ENCODE peak calls at places on chromosomes 2 and 18, in six cellular contexts. J is GM23248, R is PC-3, Z is HCT116, L is SK-N-SH, A is MM.1S. F is an unnamed sample.

GRCh38 chr2:136024185-136024584 is 38.8 kb upstream of the DARS1 start:
- DNase-seq in R (no peak), Z (no peak), A (no peak), L (no peak), J (no peak), F (no peak)

GRCh38 chr2:120353931-120354330 is 8.0 kb downstream of the INHBB start:
- DNase-seq in A (no peak), R (no peak), Z (no peak), L (no peak), J (no peak), F (no peak)

GRCh38 chr2:201697899-201698298 is 545 bp downstream of the MPP4 start:
- DNase-seq in R (peak; percentile 89), L (no peak), Z (no peak), J (peak; percentile 91), A (no peak), F (no peak)

GRCh38 chr18:55513199-55513598 is 74.8 kb downstream of the TCF4 start:
- DNase-seq in J (peak; percentile 66), R (no peak), A (no peak), Z (no peak), L (no peak), F (no peak)

GRCh38 chr2:169704160-169704713 is 10.0 kb downstream of the PHOSPHO2 start:
- DNase-seq in J (no peak), R (no peak), A (no peak), L (no peak), Z (no peak), F (no peak)

GRCh38 chr2:127014630-127015029 is 92.3 kb downstream of the BIN1 start:
- DNase-seq in J (peak; percentile 97), Z (no peak), A (no peak), L (no peak), R (peak; percentile 89), F (no peak)

GRCh38 chr2:168545439-168546082 is 89.5 kb downstream of the CERS6 start:
- DNase-seq in J (peak; percentile 93), A (no peak), Z (peak; percentile 39), R (peak; percentile 94), L (no peak), F (peak; percentile 49)

GRCh38 chr2:207258191-207258991 is 92.6 kb upstream of the KLF7 start:
- DNase-seq in L (no peak), R (peak; percentile 96), Z (no peak), A (no peak), J (peak; percentile 99), F (no peak)

GRCh38 chr2:236498369-236498768 is 71.3 kb upstream of the ACKR3 start:
- DNase-seq in R (peak; percentile 45), Z (no peak), L (no peak), J (peak; percentile 74), A (no peak), F (peak; percentile 49)

GRCh38 chr2:37414470-37414949 is 70.1 kb downstream of the QPCT start:
- DNase-seq in J (peak; percentile 85), A (peak; percentile 75), L (peak; percentile 72), R (peak; percentile 84), Z (peak; percentile 42), F (peak; percentile 74)

GRCh38 chr2:8682719-8683667 is 1.1 kb downstream of the ID2 start:
- DNase-seq in A (peak; percentile 63), R (peak; percentile 52), J (peak; percentile 79), Z (peak; percentile 8), L (peak; percentile 77), F (peak; percentile 43)

GRCh38 chr18:28766027-28766426 is 589.1 kb upstream of the CDH2 start:
- DNase-seq in A (no peak), R (no peak), L (no peak), J (peak; percentile 29), Z (no peak), F (no peak)

GRCh38 chr2:100733344-100734187 is 86.4 kb upstream of the NPAS2 start:
- DNase-seq in L (no peak), J (peak; percentile 89), Z (no peak), R (peak; percentile 49), A (no peak), F (peak; percentile 59)

GRCh38 chr2:238286551-238286950 is 1.9 kb downstream of the PER2 start:
- DNase-seq in R (peak; percentile 73), Z (no peak), L (no peak), J (peak; percentile 92), A (no peak), F (no peak)

GRCh38 chr18:63079114-63079513 is 240.5 kb downstream of the BCL2 start:
- DNase-seq in Z (peak; percentile 7), A (peak; percentile 81), R (no peak), J (no peak), L (no peak), F (no peak)

GRCh38 chr18:58042826-58043362 is 1.1 kb upstream of the NEDD4L start:
- DNase-seq in A (no peak), L (no peak), R (peak; percentile 36), J (peak; percentile 24), Z (no peak), F (peak; percentile 31)

GRCh38 chr18:58044370-58045264 is 591 bp downstream of the NEDD4L start:
- DNase-seq in L (peak; percentile 67), J (peak; percentile 55), Z (no peak), A (peak; percentile 40), R (peak; percentile 35), F (peak; percentile 70)

GRCh38 chr18:58041633-58042032 is 2.4 kb upstream of the NEDD4L start:
- DNase-seq in R (no peak), L (no peak), A (no peak), Z (no peak), J (no peak), F (no peak)

GRCh38 chr18:58045265-58046086 is 1.4 kb downstream of the NEDD4L start:
- DNase-seq in L (peak; percentile 42), J (peak; percentile 26), A (peak; percentile 74), R (peak; percentile 86), Z (peak; percentile 48), F (peak; percentile 67)

DNA sequence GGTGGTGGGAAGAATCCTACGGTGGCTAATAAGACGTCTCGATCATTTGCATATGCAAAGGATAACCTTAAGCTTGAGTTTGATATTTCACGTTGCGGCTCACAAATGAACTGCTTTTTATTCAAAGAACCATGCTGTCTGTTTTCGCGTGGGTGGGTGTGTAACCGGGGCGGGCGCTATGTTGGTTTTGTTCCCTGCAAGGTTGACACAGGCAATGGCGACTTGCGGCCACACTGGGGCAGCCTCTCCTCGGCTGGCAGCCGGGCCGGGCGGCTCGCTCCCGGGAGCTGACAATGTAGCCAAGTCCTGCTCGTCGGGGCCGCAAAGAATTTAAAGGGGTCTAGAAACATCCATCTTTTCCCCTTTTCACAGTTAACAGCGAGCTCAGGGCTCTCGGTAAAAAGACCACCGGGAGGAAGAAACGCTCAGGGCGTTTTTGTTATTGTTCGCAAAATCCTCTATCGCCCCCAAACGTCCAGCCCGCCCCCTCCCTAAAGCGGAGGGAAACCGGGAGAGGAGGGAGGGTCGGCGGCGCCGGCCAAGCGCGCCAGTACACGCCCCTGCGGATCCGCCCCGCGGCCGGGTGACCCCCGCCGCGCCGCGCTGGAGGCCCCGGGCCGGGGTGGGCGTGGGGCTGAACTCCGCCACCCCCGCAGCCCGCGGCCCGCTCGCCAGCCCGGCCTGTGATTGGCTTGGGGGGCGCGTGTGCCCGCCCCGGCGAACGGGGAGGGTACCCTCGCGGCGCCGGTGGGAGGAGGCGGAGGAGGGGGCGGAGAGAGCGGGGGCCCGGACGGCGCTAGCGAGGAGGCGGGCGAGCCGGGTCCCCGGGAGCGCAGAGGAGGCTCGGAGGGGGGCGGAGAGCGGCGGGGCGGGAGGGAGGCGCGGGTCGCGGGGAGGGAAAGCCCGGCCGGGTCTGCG is at the start of gene NEDD4L:
- DNase-seq in A (peak; percentile 90), L (peak; percentile 92), J (peak; percentile 93), R (peak; percentile 83), Z (peak; percentile 68), F (peak; percentile 93)
- H3K9ac ChIP-seq in A (peak within 1 kb of the TSS; percentile 53), L (peak within 1 kb of the TSS; percentile 73), J (peak within 1 kb of the TSS; percentile 50), R (peak within 1 kb of the TSS; percentile 68), Z (peak within 1 kb of the TSS; percentile 63), F (peak within 1 kb of the TSS; percentile 17)

GRCh38 chr2:144683063-144683740 is 163.3 kb upstream of the ZEB2 start:
- DNase-seq in R (no peak), J (no peak), A (no peak), L (no peak), Z (no peak), F (no peak)

GRCh38 chr2:144678741-144679140 is 158.8 kb upstream of the ZEB2 start:
- DNase-seq in A (no peak), Z (no peak), R (no peak), L (no peak), J (no peak), F (no peak)

GRCh38 chr2:144681389-144681788 is 161.5 kb upstream of the ZEB2 start:
- DNase-seq in J (no peak), A (no peak), L (no peak), R (no peak), Z (no peak), F (no peak)

GRCh38 chr2:144682248-144682647 is 162.3 kb upstream of the ZEB2 start:
- DNase-seq in L (no peak), Z (no peak), R (no peak), J (no peak), A (no peak), F (no peak)

GRCh38 chr2:144679942-144680341 is 160.0 kb upstream of the ZEB2 start:
- DNase-seq in Z (no peak), L (no peak), A (no peak), J (no peak), R (no peak), F (no peak)
- H3K4me3 ChIP-seq in Z (no peak overlapping the region), L (no peak overlapping the region), A (no peak overlapping the region), J (no peak overlapping the region), R (no peak overlapping the region), F (no peak overlapping the region)

DNA sequence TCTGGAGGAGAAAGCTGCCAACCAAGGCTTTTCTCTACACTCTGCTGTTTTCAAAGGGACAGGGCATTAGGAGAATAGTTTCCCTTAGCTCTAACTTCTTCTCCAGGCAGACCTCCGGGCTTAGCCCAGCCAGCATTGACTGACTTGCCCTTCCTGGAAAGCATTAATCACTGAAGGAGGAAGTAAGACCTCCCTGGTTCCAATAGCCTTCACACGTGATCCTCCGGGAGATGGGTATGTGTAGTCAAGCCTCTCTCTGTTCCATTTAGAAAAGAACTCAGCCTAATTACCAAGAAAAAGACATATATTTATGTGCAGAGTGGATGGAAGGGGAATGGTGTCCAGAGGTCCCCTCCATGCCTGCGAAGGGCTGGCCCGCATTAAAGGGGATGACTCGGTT is 686.2 kb downstream of the NRXN1 start:
- DNase-seq in Z (no peak), L (no peak), R (no peak), A (no peak), J (no peak), F (no peak)
- TF ChIP-seq EZH2phosphoT487 in Z (no peak), L (no peak), R (no peak), A (no peak), J (no peak), F (no peak)

GRCh38 chr2:16105178-16105663 is 164.9 kb downstream of the MYCN start:
- DNase-seq in J (no peak), L (no peak), A (no peak), Z (no peak), R (no peak), F (peak; percentile 66)
- H3K9ac ChIP-seq in J (no peak overlapping the region), L (no peak overlapping the region), A (no peak overlapping the region), Z (no peak overlapping the region), R (no peak overlapping the region), F (no peak overlapping the region)

DNA sequence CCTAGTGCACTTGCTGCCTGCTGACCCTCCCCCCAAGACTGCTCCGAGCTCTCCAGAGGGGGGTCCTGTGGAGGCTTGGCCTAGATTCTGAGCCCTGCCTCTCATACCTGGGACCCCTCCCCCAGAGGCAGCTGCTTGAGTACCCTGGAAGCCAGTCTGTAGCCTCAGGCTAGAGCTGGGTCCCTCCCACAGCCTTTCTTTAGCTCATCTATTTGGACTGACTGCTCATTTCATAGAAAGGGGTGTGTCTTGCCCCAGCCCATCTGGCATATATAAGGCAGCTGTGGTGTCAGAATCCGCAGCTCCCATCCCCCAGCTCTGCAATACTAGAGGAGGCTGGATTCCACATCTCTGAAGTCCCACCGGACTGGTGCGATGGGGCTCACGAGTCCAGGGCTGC is 26.1 kb downstream of the MPHOSPH10 start:
- DNase-seq in J (peak; percentile 52), A (peak; percentile 19), L (no peak), R (peak; percentile 41), Z (no peak), F (no peak)
- H3K4me3 ChIP-seq in J (peak overlapping the region; percentile 28), A (no peak overlapping the region), L (no peak overlapping the region), R (peak overlapping the region; percentile 50), Z (no peak overlapping the region), F (no peak overlapping the region)

GRCh38 chr2:24247592-24247991 is 72.7 kb downstream of the FAM228A start:
- DNase-seq in A (no peak), Z (no peak), J (no peak), L (no peak), R (no peak), F (no peak)
- TF ChIP-seq EZH2phosphoT487 in A (no peak), Z (no peak), J (no peak), L (no peak), R (no peak), F (no peak)

F was measured in neural progenitor cell.